ENCODE peak calls at places on chromosome 20, in six cellular contexts. W is K562, L is GM12878, U is H1, C is GM12891, E is HepG2. A is an unnamed sample.

GRCh38 chr20:53608456-53609413 is 15.1 kb upstream of the ZNF217 start:
- DNase-seq in W (peak; percentile 83), L (no peak), U (no peak), C (no peak), E (no peak), A (no peak)

GRCh38 chr20:25606094-25606640 is 17.6 kb downstream of the NANP start:
- DNase-seq in W (no peak), L (no peak), U (no peak), C (no peak), E (no peak), A (no peak)

GRCh38 chr20:32448306-32449056 is 90.3 kb downstream of the ASXL1 start:
- DNase-seq in W (no peak), L (no peak), U (no peak), C (no peak), E (no peak), A (no peak)

GRCh38 chr20:36885355-36885754 is 9.4 kb downstream of the TLDC2 start:
- DNase-seq in W (peak; percentile 72), L (no peak), U (no peak), C (no peak), E (no peak), A (no peak)

GRCh38 chr20:3687655-3688054 is 5.8 kb upstream of the ADAM33 start:
- DNase-seq in W (peak; percentile 52), L (no peak), U (no peak), C (no peak), E (peak; percentile 44), A (no peak)

GRCh38 chr20:24027229-24027628 is 38.6 kb upstream of the GGTLC1 start:
- DNase-seq in W (no peak), L (peak; percentile 2), U (no peak), C (no peak), E (no peak), A (no peak)

GRCh38 chr20:14189794-14190402 is 147.5 kb downstream of the FLRT3 start:
- DNase-seq in W (no peak), L (no peak), U (no peak), C (no peak), E (peak; percentile 30), A (no peak)

GRCh38 chr20:19973920-19974620 is 43.1 kb upstream of the NAA20 start:
- DNase-seq in W (no peak), L (no peak), U (no peak), C (no peak), E (no peak), A (no peak)

GRCh38 chr20:49846206-49846807 is 33.7 kb downstream of the SLC9A8 start:
- DNase-seq in W (peak; percentile 38), L (no peak), U (no peak), C (peak; percentile 35), E (peak; percentile 73), A (no peak)

GRCh38 chr20:44918342-44918741 is 8.5 kb downstream of the PABPC1L start:
- DNase-seq in W (no peak), L (no peak), U (no peak), C (no peak), E (no peak), A (no peak)

GRCh38 chr20:23479043-23479442 is 11.9 kb upstream of the CST8 start:
- DNase-seq in W (no peak), L (no peak), U (no peak), C (no peak), E (no peak), A (no peak)

GRCh38 chr20:51204051-51204450 is 181.1 kb upstream of the KCNG1 start:
- DNase-seq in W (no peak), L (no peak), U (no peak), C (no peak), E (no peak), A (no peak)

GRCh38 chr20:61345656-61346055 is 93.6 kb downstream of the CDH4 start:
- DNase-seq in W (no peak), L (no peak), U (no peak), C (no peak), E (no peak), A (no peak)

GRCh38 chr20:49052334-49052733 is 6.2 kb downstream of the CSE1L start:
- DNase-seq in W (no peak), L (no peak), U (no peak), C (no peak), E (peak; percentile 81), A (no peak)

GRCh38 chr20:53738039-53738944 is 144.7 kb upstream of the ZNF217 start:
- DNase-seq in W (peak; percentile 46), L (no peak), U (peak; percentile 49), C (no peak), E (peak; percentile 88), A (no peak)

DNA sequence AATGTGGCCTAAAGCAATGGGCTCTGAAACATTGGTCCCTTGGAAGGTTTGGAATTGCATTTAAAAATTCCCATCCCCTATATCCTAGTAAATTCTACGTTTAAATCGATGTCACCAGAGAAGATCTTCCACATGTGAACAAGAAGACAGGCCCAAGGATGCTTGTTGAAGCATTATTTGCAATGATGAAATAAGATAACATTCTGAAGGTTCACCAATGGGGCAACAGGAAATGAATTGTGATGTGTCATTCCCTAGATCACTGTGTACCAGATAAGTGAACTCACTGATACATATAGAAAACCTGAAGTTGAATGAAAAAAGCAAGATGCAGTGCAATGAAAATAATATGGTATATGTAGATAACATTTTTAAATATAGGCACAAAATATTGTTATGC is 464.3 kb upstream of the BTBD3 start:
- DNase-seq in W (no peak), L (no peak), U (no peak), C (no peak), E (no peak), A (no peak)
- TF ChIP-seq TAF1 in W (no peak), L (no peak), U (no peak), C (no peak), E (no peak), A (no peak)

DNA sequence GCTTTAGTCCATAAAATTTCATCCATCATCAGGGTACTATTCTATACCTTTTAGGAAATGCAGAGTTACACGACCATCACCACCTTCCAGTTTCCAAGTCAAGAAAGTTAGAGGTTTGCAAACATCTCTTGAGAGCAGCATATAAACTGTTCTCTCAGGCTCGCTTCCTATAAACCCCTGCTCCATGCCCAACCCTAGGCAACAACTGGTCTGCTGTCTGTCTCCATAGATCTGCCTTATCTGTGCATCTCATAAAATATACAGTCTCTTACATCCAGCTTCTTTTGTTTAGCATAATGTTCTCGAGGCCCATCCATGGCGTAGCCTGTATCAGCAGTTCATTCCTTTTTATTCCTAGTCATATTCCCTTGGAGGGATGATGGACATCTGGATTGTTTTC is 6.2 kb downstream of the PTPRT start:
- DNase-seq in W (no peak), L (no peak), U (no peak), C (no peak), E (no peak), A (no peak)
- TF ChIP-seq POLR2A in W (no peak), L (no peak), U (no peak), C (no peak), E (no peak), A (no peak)

DNA sequence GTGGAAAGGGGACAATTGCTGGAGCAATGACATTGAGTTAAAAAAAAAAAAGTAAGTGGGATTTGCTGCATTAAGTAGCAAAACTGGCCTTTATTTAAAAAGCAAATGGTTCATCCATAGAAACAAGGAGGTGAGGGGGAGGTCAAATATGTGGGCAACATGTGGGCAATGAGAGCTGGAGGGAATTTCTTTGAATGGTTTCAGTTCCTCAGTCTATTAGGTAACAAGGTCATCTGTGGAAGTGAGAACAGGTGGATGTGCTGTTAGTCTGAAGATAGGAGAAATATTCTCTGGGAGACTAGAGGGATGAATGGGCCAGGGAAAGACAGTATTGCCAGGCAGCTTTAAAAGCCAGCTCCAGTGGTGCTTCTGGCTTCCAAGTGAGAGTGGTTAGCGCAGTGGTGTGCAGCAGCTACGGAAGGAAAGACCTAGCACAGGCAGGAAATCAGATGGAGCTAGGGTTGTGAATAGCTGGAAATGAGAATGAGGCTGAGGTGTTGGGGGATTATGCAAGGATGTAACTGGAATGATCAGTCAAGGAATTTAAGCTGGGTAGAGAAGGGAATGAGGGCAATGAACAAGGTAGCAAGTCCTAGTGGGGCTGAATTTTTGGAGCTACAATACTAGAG is 727.6 kb downstream of the PTPRT start:
- DNase-seq in W (no peak), L (peak; percentile 15), U (no peak), C (no peak), E (no peak), A (no peak)
- TF ChIP-seq POLR2AphosphoS5 in W (no peak), L (no peak), U (no peak), C (no peak), E (no peak), A (no peak)

GRCh38 chr20:30912006-30912660 is 345.3 kb upstream of the DEFB115 start:
- DNase-seq in W (no peak), L (no peak), U (peak; percentile 73), C (no peak), E (no peak), A (no peak)

GRCh38 chr20:30910937-30911725 is 346.3 kb upstream of the DEFB115 start:
- DNase-seq in W (no peak), L (no peak), U (no peak), C (no peak), E (no peak), A (no peak)
- TF ChIP-seq TAF1 in W (no peak), L (no peak), U (no peak), C (no peak), E (no peak), A (no peak)

GRCh38 chr20:40706977-40707582 is 18.0 kb upstream of the MAFB start:
- DNase-seq in W (no peak), L (no peak), U (no peak), C (no peak), E (peak; percentile 91), A (no peak)
- TF ChIP-seq POLR2A in W (no peak), L (no peak), U (no peak), C (no peak), E (no peak), A (no peak)

DNA sequence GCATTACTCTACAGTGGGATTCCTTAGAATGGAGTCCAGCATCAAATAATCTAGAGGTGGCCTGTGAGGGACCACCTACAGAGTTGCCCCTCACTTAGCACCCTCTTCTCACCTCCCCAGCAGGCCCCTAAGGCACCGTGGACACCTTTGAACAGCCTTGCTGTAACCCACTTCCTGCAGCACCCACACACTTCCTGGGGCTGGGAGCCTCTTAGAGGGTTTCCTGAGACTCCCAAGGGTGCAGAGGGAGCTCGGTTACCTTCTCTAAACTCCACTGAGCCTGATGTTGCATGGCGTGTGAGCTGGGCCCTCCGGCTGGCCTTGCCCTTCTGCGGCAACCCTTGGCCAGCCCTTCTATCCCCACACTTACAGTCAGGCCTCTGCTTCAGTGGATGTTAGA is 7.3 kb upstream of the SIRPG start:
- DNase-seq in W (no peak), L (peak; percentile 19), U (no peak), C (no peak), E (no peak), A (peak; percentile 14)
- TF ChIP-seq POLR2AphosphoS5 in W (no peak), L (no peak), U (no peak), C (no peak), E (no peak), A (no peak)

GRCh38 chr20:11672959-11673358 is 244.7 kb upstream of the BTBD3 start:
- DNase-seq in W (no peak), L (no peak), U (no peak), C (no peak), E (no peak), A (no peak)

GRCh38 chr20:11682285-11682684 is 235.4 kb upstream of the BTBD3 start:
- DNase-seq in W (no peak), L (no peak), U (no peak), C (no peak), E (no peak), A (no peak)

GRCh38 chr20:11675920-11676617 is 241.6 kb upstream of the BTBD3 start:
- DNase-seq in W (no peak), L (no peak), U (no peak), C (no peak), E (no peak), A (no peak)

GRCh38 chr20:11677445-11678235 is 240.1 kb upstream of the BTBD3 start:
- DNase-seq in W (no peak), L (no peak), U (no peak), C (no peak), E (no peak), A (no peak)

GRCh38 chr20:11676618-11677289 is 240.9 kb upstream of the BTBD3 start:
- DNase-seq in W (peak; percentile 20), L (no peak), U (no peak), C (no peak), E (peak; percentile 62), A (no peak)
- TF ChIP-seq TAF1 in W (no peak), L (no peak), U (no peak), C (no peak), E (no peak), A (no peak)